ENCODE peak calls at places on chromosomes 3 and 15, in six cellular contexts. D, I, Q, G, A and K are unnamed samples.

GRCh38 chr3:171831936-171832335 is 11.2 kb upstream of the TMEM212 start:
- DNase-seq in D (peak), I (no peak), Q (no peak), G (no peak), A (no peak), K (no peak)

GRCh38 chr3:15797600-15798303 is at the start of gene ANKRD28:
- DNase-seq in D (peak), I (peak), Q (no peak), G (no peak), A (peak), K (peak)

GRCh38 chr3:79039192-79039591 is 728.6 kb downstream of the ROBO1 start:
- DNase-seq in D (peak), I (no peak), Q (no peak), G (no peak), A (no peak), K (no peak)

GRCh38 chr3:196080517-196080841 is 1.4 kb downstream of the TFRC start:
- DNase-seq in D (no peak), I (peak), Q (no peak), G (no peak), A (no peak), K (no peak)

GRCh38 chr3:142993958-142994442 is 7.4 kb upstream of the U2SURP start:
- DNase-seq in D (peak), I (peak), Q (peak), G (no peak), A (peak), K (peak)

GRCh38 chr3:85821130-85821756 is 862.5 kb downstream of the CADM2 start:
- DNase-seq in D (peak), I (peak), Q (no peak), G (no peak), A (peak), K (peak)

GRCh38 chr15:66733976-66734375 is 31.9 kb downstream of the SMAD6 start:
- DNase-seq in D (peak), I (no peak), Q (no peak), G (peak), A (no peak), K (no peak)

GRCh38 chr3:178405456-178405970 is 130.7 kb upstream of the KCNMB2 start:
- DNase-seq in D (no peak), I (no peak), Q (no peak), G (no peak), A (no peak), K (no peak)

GRCh38 chr3:111681705-111682426 is 86.7 kb upstream of the ZBED2 start:
- DNase-seq in D (no peak), I (peak), Q (no peak), G (no peak), A (no peak), K (no peak)

GRCh38 chr15:62647195-62647865 is 395.2 kb upstream of the TPM1 start:
- DNase-seq in D (no peak), I (peak), Q (no peak), G (no peak), A (peak), K (no peak)

GRCh38 chr3:55305714-55306485 is 181.2 kb downstream of the WNT5A start:
- DNase-seq in D (peak), I (no peak), Q (no peak), G (no peak), A (no peak), K (no peak)

GRCh38 chr3:39255503-39256325 is 24.1 kb downstream of the CX3CR1 start:
- DNase-seq in D (no peak), I (no peak), Q (peak), G (no peak), A (no peak), K (no peak)